ENCODE peak calls at places on chromosomes 3 and 15, in seven cellular contexts. One of them, this sample, is unnamed.

GRCh38 chr3:42980909-42981308 is 1.8 kb downstream of the GASK1A start:
- DNase-seq in lower leg skin: no peak
- DNase-seq in GM13976: no peak
- DNase-seq in activated CD8-positive, alpha-beta T cell treated with anti-CD3 and anti-CD28 coated beads for 36 hours: no peak
- DNase-seq in WTC11: no peak
- DNase-seq in GM23338: peak
- DNase-seq in AG04449: no peak
- DNase-seq in this sample: no peak

GRCh38 chr3:81760215-81760614 is 1.2 kb downstream of the GBE1 start:
- DNase-seq in activated CD8-positive, alpha-beta T cell treated with anti-CD3 and anti-CD28 coated beads for 36 hours: no peak
- DNase-seq in GM23338: no peak
- DNase-seq in AG04449: no peak
- DNase-seq in lower leg skin: no peak
- DNase-seq in WTC11: no peak
- DNase-seq in GM13976: no peak
- DNase-seq in this sample: no peak

GRCh38 chr3:111047053-111047452 is 24.6 kb upstream of the NECTIN3 start:
- DNase-seq in AG04449: no peak
- DNase-seq in WTC11: no peak
- DNase-seq in GM13976: no peak
- DNase-seq in activated CD8-positive, alpha-beta T cell treated with anti-CD3 and anti-CD28 coated beads for 36 hours: no peak
- DNase-seq in GM23338: peak
- DNase-seq in lower leg skin: no peak
- DNase-seq in this sample: no peak

GRCh38 chr3:128210711-128211110 is 57.4 kb downstream of the EEFSEC start:
- DNase-seq in WTC11: no peak
- DNase-seq in activated CD8-positive, alpha-beta T cell treated with anti-CD3 and anti-CD28 coated beads for 36 hours: no peak
- DNase-seq in lower leg skin: no peak
- DNase-seq in GM23338: no peak
- DNase-seq in GM13976: no peak
- DNase-seq in AG04449: no peak
- DNase-seq in this sample: no peak

GRCh38 chr3:182487621-182488020 is 305.7 kb upstream of the ATP11B start:
- DNase-seq in WTC11: no peak
- DNase-seq in AG04449: no peak
- DNase-seq in GM13976: no peak
- DNase-seq in activated CD8-positive, alpha-beta T cell treated with anti-CD3 and anti-CD28 coated beads for 36 hours: no peak
- DNase-seq in GM23338: no peak
- DNase-seq in lower leg skin: no peak
- DNase-seq in this sample: no peak

GRCh38 chr3:171163724-171164465 is 137.4 kb upstream of the SLC2A2 start:
- DNase-seq in GM13976: no peak
- DNase-seq in GM23338: no peak
- DNase-seq in AG04449: no peak
- DNase-seq in WTC11: no peak
- DNase-seq in lower leg skin: no peak
- DNase-seq in activated CD8-positive, alpha-beta T cell treated with anti-CD3 and anti-CD28 coated beads for 36 hours: no peak
- DNase-seq in this sample: no peak

GRCh38 chr3:40829876-40830275 is 305.1 kb downstream of the ZNF621 start:
- DNase-seq in activated CD8-positive, alpha-beta T cell treated with anti-CD3 and anti-CD28 coated beads for 36 hours: no peak
- DNase-seq in GM13976: no peak
- DNase-seq in AG04449: no peak
- DNase-seq in GM23338: no peak
- DNase-seq in WTC11: no peak
- DNase-seq in lower leg skin: no peak
- DNase-seq in this sample: no peak

GRCh38 chr3:107945406-107945805 is 145.4 kb downstream of the CD47 start:
- DNase-seq in activated CD8-positive, alpha-beta T cell treated with anti-CD3 and anti-CD28 coated beads for 36 hours: no peak
- DNase-seq in AG04449: no peak
- DNase-seq in GM23338: no peak
- DNase-seq in WTC11: no peak
- DNase-seq in GM13976: no peak
- DNase-seq in lower leg skin: no peak
- DNase-seq in this sample: no peak

GRCh38 chr15:85026304-85027032 is 44.8 kb downstream of the PDE8A start:
- DNase-seq in lower leg skin: no peak
- DNase-seq in activated CD8-positive, alpha-beta T cell treated with anti-CD3 and anti-CD28 coated beads for 36 hours: no peak
- DNase-seq in AG04449: no peak
- DNase-seq in WTC11: no peak
- DNase-seq in GM23338: no peak
- DNase-seq in GM13976: no peak
- DNase-seq in this sample: no peak

GRCh38 chr3:56205406-56205805 is 262.9 kb downstream of the ERC2 start:
- DNase-seq in AG04449: no peak
- DNase-seq in GM23338: no peak
- DNase-seq in activated CD8-positive, alpha-beta T cell treated with anti-CD3 and anti-CD28 coated beads for 36 hours: no peak
- DNase-seq in GM13976: no peak
- DNase-seq in WTC11: no peak
- DNase-seq in lower leg skin: no peak
- DNase-seq in this sample: no peak
- TF ChIP-seq CTCF in AG04449: no peak
- TF ChIP-seq CTCF in GM23338: no peak
- TF ChIP-seq CTCF in activated CD8-positive, alpha-beta T cell treated with anti-CD3 and anti-CD28 coated beads for 36 hours: no peak
- TF ChIP-seq CTCF in GM13976: no peak
- TF ChIP-seq CTCF in WTC11: no peak
- TF ChIP-seq CTCF in lower leg skin: no peak
- TF ChIP-seq CTCF in this sample: no peak

GRCh38 chr3:45762647-45763330 is 33.5 kb downstream of the SLC6A20 start:
- DNase-seq in AG04449: no peak
- DNase-seq in WTC11: no peak
- DNase-seq in activated CD8-positive, alpha-beta T cell treated with anti-CD3 and anti-CD28 coated beads for 36 hours: no peak
- DNase-seq in GM13976: no peak
- DNase-seq in lower leg skin: no peak
- DNase-seq in GM23338: no peak
- DNase-seq in this sample: no peak

GRCh38 chr3:45761831-45762230 is 34.5 kb downstream of the SLC6A20 start:
- DNase-seq in activated CD8-positive, alpha-beta T cell treated with anti-CD3 and anti-CD28 coated beads for 36 hours: no peak
- DNase-seq in lower leg skin: no peak
- DNase-seq in GM23338: no peak
- DNase-seq in AG04449: no peak
- DNase-seq in GM13976: no peak
- DNase-seq in WTC11: no peak
- DNase-seq in this sample: no peak

GRCh38 chr3:45759851-45760250 is 36.5 kb downstream of the SLC6A20 start:
- DNase-seq in WTC11: no peak
- DNase-seq in GM23338: no peak
- DNase-seq in AG04449: no peak
- DNase-seq in lower leg skin: no peak
- DNase-seq in activated CD8-positive, alpha-beta T cell treated with anti-CD3 and anti-CD28 coated beads for 36 hours: no peak
- DNase-seq in GM13976: no peak
- DNase-seq in this sample: no peak

GRCh38 chr3:45758871-45759270 is 37.5 kb downstream of the SLC6A20 start:
- DNase-seq in WTC11: no peak
- DNase-seq in AG04449: no peak
- DNase-seq in GM23338: no peak
- DNase-seq in activated CD8-positive, alpha-beta T cell treated with anti-CD3 and anti-CD28 coated beads for 36 hours: no peak
- DNase-seq in lower leg skin: no peak
- DNase-seq in GM13976: no peak
- DNase-seq in this sample: no peak

DNA sequence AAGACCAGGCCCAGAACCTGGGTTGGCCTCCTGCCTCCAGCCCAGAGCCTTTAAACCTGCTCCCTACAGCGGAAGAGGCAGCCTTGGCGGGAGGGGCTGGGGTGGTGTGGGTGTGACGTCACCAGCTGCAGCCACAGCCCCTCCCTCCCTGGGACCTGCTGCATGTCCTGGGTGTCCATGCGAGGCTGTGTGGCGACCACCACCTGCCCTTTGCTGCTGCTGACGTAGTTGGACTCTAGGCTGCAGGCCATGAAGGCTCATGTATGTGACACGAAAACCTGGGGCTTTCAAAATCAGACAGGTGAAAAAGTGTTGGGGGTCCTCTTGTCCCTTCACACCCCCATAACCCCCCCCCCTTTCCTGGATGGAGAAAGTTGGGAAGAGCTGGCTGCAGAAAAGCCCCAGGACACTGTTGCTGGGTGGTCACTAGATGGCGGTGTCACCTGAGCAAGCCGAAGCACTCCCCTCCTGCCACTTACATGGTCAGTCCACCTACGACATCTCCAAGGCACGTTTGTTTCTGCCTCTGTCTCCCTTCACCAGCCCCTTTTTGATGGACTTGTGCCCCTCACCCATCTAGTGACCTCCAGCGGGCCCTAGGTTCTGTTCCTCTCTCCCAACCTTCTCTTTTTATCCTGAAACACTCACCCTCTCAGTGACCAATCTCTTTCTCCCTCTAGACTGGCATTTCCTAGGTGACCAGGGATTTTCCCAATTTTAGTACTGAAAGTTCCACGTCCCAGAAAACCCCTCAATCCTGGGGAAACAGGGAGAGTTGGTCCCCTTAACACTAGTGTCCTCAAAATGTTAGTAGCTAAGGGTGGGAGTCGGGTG is 35.2 kb downstream of the SLC6A20 start:
- DNase-seq in AG04449: peak
- DNase-seq in activated CD8-positive, alpha-beta T cell treated with anti-CD3 and anti-CD28 coated beads for 36 hours: peak
- DNase-seq in GM13976: peak
- DNase-seq in lower leg skin: no peak
- DNase-seq in WTC11: peak
- DNase-seq in GM23338: peak
- DNase-seq in this sample: peak
- TF ChIP-seq CTCF in AG04449: peak
- TF ChIP-seq CTCF in activated CD8-positive, alpha-beta T cell treated with anti-CD3 and anti-CD28 coated beads for 36 hours: peak
- TF ChIP-seq CTCF in GM13976: peak
- TF ChIP-seq CTCF in lower leg skin: no peak
- TF ChIP-seq CTCF in WTC11: peak
- TF ChIP-seq CTCF in GM23338: peak
- TF ChIP-seq CTCF in this sample: peak

DNA sequence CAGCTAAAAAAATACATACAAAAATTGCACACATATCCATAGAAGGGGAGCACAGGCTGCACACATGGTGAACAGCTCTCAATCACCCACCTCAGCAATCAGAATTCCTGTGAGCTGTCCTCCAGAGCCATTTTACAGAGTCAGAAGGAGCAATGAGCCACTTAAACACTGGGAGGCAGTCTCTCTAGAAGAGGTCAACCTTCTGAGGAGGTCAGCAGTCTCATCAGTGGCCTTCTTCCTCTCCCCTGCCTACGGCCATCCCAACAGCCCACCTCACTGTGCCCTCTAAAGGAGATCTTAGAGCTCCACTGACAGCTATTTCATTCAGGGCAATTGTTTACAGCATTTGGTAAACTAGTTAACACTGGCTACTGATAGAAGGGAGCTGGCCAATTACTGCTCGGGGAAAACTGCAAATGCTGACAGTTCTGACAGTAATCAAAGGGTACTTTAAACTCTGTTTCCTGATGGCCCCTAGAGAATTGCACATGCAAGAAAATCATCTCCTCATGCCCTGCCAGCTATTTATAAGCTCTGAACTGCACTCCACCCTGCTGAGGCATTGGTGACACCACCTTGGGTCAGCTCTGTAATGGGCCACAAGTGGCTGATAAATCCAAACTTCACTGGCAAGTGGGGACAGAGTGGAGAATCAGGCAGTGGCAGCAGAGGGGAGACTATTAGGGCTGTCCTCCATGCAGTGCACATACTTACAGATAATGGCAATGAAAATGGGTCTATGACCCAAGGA is 42.1 kb upstream of the TSPAN3 start:
- DNase-seq in lower leg skin: no peak
- DNase-seq in WTC11: no peak
- DNase-seq in GM13976: no peak
- DNase-seq in activated CD8-positive, alpha-beta T cell treated with anti-CD3 and anti-CD28 coated beads for 36 hours: no peak
- DNase-seq in AG04449: no peak
- DNase-seq in GM23338: peak
- DNase-seq in this sample: no peak
- TF ChIP-seq CTCF in lower leg skin: no peak
- TF ChIP-seq CTCF in WTC11: no peak
- TF ChIP-seq CTCF in GM13976: no peak
- TF ChIP-seq CTCF in activated CD8-positive, alpha-beta T cell treated with anti-CD3 and anti-CD28 coated beads for 36 hours: no peak
- TF ChIP-seq CTCF in AG04449: no peak
- TF ChIP-seq CTCF in GM23338: peak
- TF ChIP-seq CTCF in this sample: no peak

GRCh38 chr3:113277886-113278598 is 66.7 kb downstream of the BOC start:
- DNase-seq in GM23338: peak
- DNase-seq in WTC11: no peak
- DNase-seq in GM13976: peak
- DNase-seq in lower leg skin: no peak
- DNase-seq in activated CD8-positive, alpha-beta T cell treated with anti-CD3 and anti-CD28 coated beads for 36 hours: no peak
- DNase-seq in AG04449: no peak
- DNase-seq in this sample: no peak
- TF ChIP-seq CTCF in GM23338: peak
- TF ChIP-seq CTCF in WTC11: no peak
- TF ChIP-seq CTCF in GM13976: peak
- TF ChIP-seq CTCF in lower leg skin: no peak
- TF ChIP-seq CTCF in activated CD8-positive, alpha-beta T cell treated with anti-CD3 and anti-CD28 coated beads for 36 hours: no peak
- TF ChIP-seq CTCF in AG04449: no peak
- TF ChIP-seq CTCF in this sample: peak

GRCh38 chr15:79430901-79431635 is 1.1 kb upstream of the MINAR1 start:
- DNase-seq in lower leg skin: no peak
- DNase-seq in GM13976: no peak
- DNase-seq in GM23338: peak
- DNase-seq in WTC11: no peak
- DNase-seq in AG04449: no peak
- DNase-seq in activated CD8-positive, alpha-beta T cell treated with anti-CD3 and anti-CD28 coated beads for 36 hours: no peak
- DNase-seq in this sample: no peak

GRCh38 chr15:79434361-79434760 is 2.2 kb downstream of the MINAR1 start:
- DNase-seq in GM13976: no peak
- DNase-seq in lower leg skin: no peak
- DNase-seq in activated CD8-positive, alpha-beta T cell treated with anti-CD3 and anti-CD28 coated beads for 36 hours: no peak
- DNase-seq in WTC11: no peak
- DNase-seq in GM23338: no peak
- DNase-seq in AG04449: no peak
- DNase-seq in this sample: no peak

GRCh38 chr15:79432345-79433311 is 492 bp downstream of the MINAR1 start:
- DNase-seq in lower leg skin: no peak
- DNase-seq in activated CD8-positive, alpha-beta T cell treated with anti-CD3 and anti-CD28 coated beads for 36 hours: no peak
- DNase-seq in GM23338: peak
- DNase-seq in GM13976: no peak
- DNase-seq in AG04449: no peak
- DNase-seq in WTC11: peak
- DNase-seq in this sample: no peak

GRCh38 chr15:79433610-79434009 is 1.5 kb downstream of the MINAR1 start:
- DNase-seq in WTC11: peak
- DNase-seq in activated CD8-positive, alpha-beta T cell treated with anti-CD3 and anti-CD28 coated beads for 36 hours: no peak
- DNase-seq in lower leg skin: no peak
- DNase-seq in GM23338: peak
- DNase-seq in AG04449: no peak
- DNase-seq in GM13976: no peak
- DNase-seq in this sample: no peak

GRCh38 chr15:79431636-79432344 is at the start of gene MINAR1:
- DNase-seq in lower leg skin: no peak
- DNase-seq in WTC11: peak
- DNase-seq in activated CD8-positive, alpha-beta T cell treated with anti-CD3 and anti-CD28 coated beads for 36 hours: peak
- DNase-seq in GM23338: peak
- DNase-seq in AG04449: no peak
- DNase-seq in GM13976: peak
- DNase-seq in this sample: no peak
- TF ChIP-seq CTCF in lower leg skin: no peak
- TF ChIP-seq CTCF in WTC11: no peak
- TF ChIP-seq CTCF in activated CD8-positive, alpha-beta T cell treated with anti-CD3 and anti-CD28 coated beads for 36 hours: no peak
- TF ChIP-seq CTCF in GM23338: peak
- TF ChIP-seq CTCF in AG04449: peak
- TF ChIP-seq CTCF in GM13976: no peak
- TF ChIP-seq CTCF in this sample: no peak

This sample was measured in OCI-LY7.